ENCODE peak calls at places on chromosomes 3 and 15, in nine cellular contexts. K is GM10248; W is CD8-positive, alpha-beta memory T cell; P is ELR; E is DMS 273 treated with DMSO at 0.1 percent for 48 hours; X is KG1; R is cardiac fibroblast; A is kidney epithelial cell; T is stimulated activated CD4-positive, alpha-beta T cell treated with anti-CD3 and anti-CD28 coated beads, Interleukin-2, amount 100 ng/mL, for 48 hours. L is an unnamed sample.
A peak's percentile ranks its signal among the peaks of the same experiment; 100 is the strongest.

GRCh38 chr3:33722626-33723370 is 4.7 kb upstream of the CLASP2 start:
- DNase-seq in K (no peak), W (no peak), P (peak; percentile 35), E (no peak), X (no peak), R (peak; percentile 58), A (no peak), T (no peak), L (no peak)

GRCh38 chr3:143972155-143972494 is 502 bp downstream of the DIPK2A start:
- DNase-seq in K (no peak), W (no peak), P (no peak), E (no peak), X (no peak), R (peak; percentile 73), A (no peak), T (no peak), L (no peak)

GRCh38 chr15:58771621-58772235 is 626 bp downstream of the MINDY2 start:
- DNase-seq in K (peak; percentile 42), W (peak; percentile 29), P (peak; percentile 42), E (no peak), X (peak; percentile 7), R (no peak), A (no peak), T (peak; percentile 7), L (peak; percentile 11)

GRCh38 chr3:21226086-21226485 is 524.9 kb downstream of the ZNF385D start:
- DNase-seq in K (no peak), W (no peak), P (no peak), E (no peak), X (no peak), R (no peak), A (no peak), T (no peak), L (no peak)

GRCh38 chr3:133821767-133822638 is 16.4 kb downstream of the SRPRB start:
- DNase-seq in K (no peak), W (no peak), P (peak; percentile 93), E (peak; percentile 27), X (no peak), R (peak; percentile 67), A (peak; percentile 63), T (no peak), L (no peak)

GRCh38 chr15:56537881-56538280 is 72.9 kb upstream of the MNS1 start:
- DNase-seq in K (peak; percentile 15), W (peak; percentile 7), P (no peak), E (no peak), X (no peak), R (peak; percentile 12), A (no peak), T (peak; percentile 6), L (peak; percentile 96)

GRCh38 chr15:44554934-44555723 is 18.2 kb downstream of the EIF3J start:
- DNase-seq in K (no peak), W (no peak), P (no peak), E (no peak), X (no peak), R (no peak), A (no peak), T (no peak), L (no peak)

GRCh38 chr3:126208618-126209256 is 28.4 kb upstream of the ALDH1L1 start:
- DNase-seq in K (no peak), W (no peak), P (peak; percentile 97), E (peak; percentile 44), X (no peak), R (peak; percentile 98), A (peak; percentile 63), T (no peak), L (peak; percentile 15)

GRCh38 chr3:9500108-9501050 is 53.2 kb downstream of the LHFPL4 start:
- DNase-seq in K (peak; percentile 82), W (peak; percentile 46), P (peak; percentile 75), E (no peak), X (peak; percentile 16), R (peak; percentile 67), A (peak; percentile 14), T (peak; percentile 80), L (peak; percentile 64)